ENCODE peak calls at places on chromosomes 1 and 21, in five cellular contexts. I is K562, H is endothelial cell of umbilical vein, P is NB4, F is A549. A is an unnamed sample.

GRCh38 chr1:226975259-226975908 is 35.3 kb downstream of the COQ8A start:
- DNase-seq in F (no peak), H (no peak), P (no peak), I (no peak), A (no peak)

GRCh38 chr1:156920233-156921052 is at the start of gene LRRC71:
- DNase-seq in P (peak), H (peak), I (peak), F (peak), A (peak)

GRCh38 chr1:32335951-32336867 is at the start of gene MARCKSL1:
- DNase-seq in H (peak), P (peak), F (peak), I (peak), A (peak)

GRCh38 chr1:92544756-92545165 is 58.0 kb upstream of the GFI1 start:
- DNase-seq in F (no peak), I (peak), P (peak), H (no peak), A (no peak)

GRCh38 chr1:43197343-43198127 is 25.4 kb downstream of the CFAP57 start:
- DNase-seq in P (peak), H (no peak), I (no peak), F (no peak), A (peak)

GRCh38 chr1:231590453-231591198 is 36.0 kb upstream of the DISC1 start:
- DNase-seq in I (no peak), H (peak), P (peak), F (peak), A (peak)

GRCh38 chr21:26077523-26077922 is 93.0 kb downstream of the APP start:
- DNase-seq in F (no peak), P (no peak), H (no peak), I (no peak), A (no peak)

GRCh38 chr21:44520326-44521300 is 19.4 kb downstream of the KRTAP10-1 start:
- DNase-seq in P (no peak), I (no peak), F (no peak), H (no peak), A (no peak)

GRCh38 chr1:97204468-97204867 is 482.9 kb downstream of the PTBP2 start:
- DNase-seq in I (no peak), H (no peak), P (no peak), F (no peak), A (no peak)

GRCh38 chr21:41859297-41859980 is 19.7 kb downstream of the PRDM15 start:
- DNase-seq in H (no peak), I (no peak), F (no peak), P (no peak), A (no peak)

GRCh38 chr1:21875621-21876063 is 61.5 kb downstream of the HSPG2 start:
- DNase-seq in I (no peak), H (no peak), F (no peak), P (no peak), A (no peak)

GRCh38 chr1:2050793-2051682 is 827 bp downstream of the PRKCZ start:
- DNase-seq in P (no peak), F (no peak), H (no peak), I (no peak), A (no peak)

GRCh38 chr1:58209578-58209977 is 336.9 kb downstream of the OMA1 start:
- DNase-seq in F (no peak), P (no peak), I (no peak), H (no peak), A (no peak)

GRCh38 chr21:28334407-28334806 is 658.3 kb downstream of the LTN1 start:
- DNase-seq in I (no peak), H (no peak), F (no peak), P (no peak), A (no peak)

GRCh38 chr1:60894121-60894520 is 188.2 kb upstream of the NFIA start:
- DNase-seq in F (no peak), P (no peak), I (no peak), H (no peak), A (no peak)
- TF ChIP-seq MYC in F (no peak), P (no peak), I (no peak), H (no peak), A (no peak)

GRCh38 chr1:160351629-160352028 is 8.4 kb downstream of the NCSTN start:
- DNase-seq in I (no peak), H (no peak), F (no peak), P (no peak), A (no peak)

GRCh38 chr1:160352555-160352954 is 9.4 kb downstream of the NCSTN start:
- DNase-seq in I (no peak), P (no peak), F (no peak), H (no peak), A (no peak)

GRCh38 chr1:160357286-160358002 is 9.4 kb upstream of the NHLH1 start:
- DNase-seq in P (no peak), H (no peak), F (no peak), I (no peak), A (no peak)

GRCh38 chr1:160353223-160353622 is 10.0 kb downstream of the NCSTN start:
- DNase-seq in F (no peak), I (no peak), P (no peak), H (no peak), A (no peak)

DNA sequence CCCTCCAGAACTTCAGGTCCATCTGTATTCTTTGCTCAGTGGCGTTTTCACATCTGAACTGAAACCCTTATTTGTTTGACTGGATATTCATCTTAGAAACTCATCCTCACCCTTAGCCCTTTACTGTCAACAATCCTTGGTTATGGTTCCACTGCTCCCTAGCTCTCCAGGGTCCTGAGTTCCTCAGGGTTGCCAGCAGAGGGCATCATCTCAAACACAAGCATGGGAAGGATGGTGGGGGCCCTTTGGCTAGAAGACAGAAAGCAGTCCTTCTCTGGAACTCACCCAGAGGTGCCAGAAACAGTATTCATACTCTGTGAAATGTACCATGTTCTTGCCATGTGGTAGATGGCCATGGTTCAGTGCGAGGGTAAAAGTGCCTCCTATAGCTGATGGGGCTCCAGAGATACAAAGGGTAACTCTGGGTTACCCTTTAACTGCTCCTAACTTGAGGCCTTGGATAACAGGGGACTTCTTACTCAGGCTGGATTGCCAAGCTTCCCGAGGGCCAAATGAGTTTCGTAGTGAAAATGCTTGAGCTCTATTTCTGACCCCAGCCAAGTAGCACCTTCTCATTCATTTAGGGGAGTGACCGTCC is 11.3 kb downstream of the NCSTN start:
- DNase-seq in F (peak), P (peak), H (no peak), I (peak), A (peak)
- TF ChIP-seq MYC in F (no peak), P (no peak), H (no peak), I (no peak), A (no peak)

DNA sequence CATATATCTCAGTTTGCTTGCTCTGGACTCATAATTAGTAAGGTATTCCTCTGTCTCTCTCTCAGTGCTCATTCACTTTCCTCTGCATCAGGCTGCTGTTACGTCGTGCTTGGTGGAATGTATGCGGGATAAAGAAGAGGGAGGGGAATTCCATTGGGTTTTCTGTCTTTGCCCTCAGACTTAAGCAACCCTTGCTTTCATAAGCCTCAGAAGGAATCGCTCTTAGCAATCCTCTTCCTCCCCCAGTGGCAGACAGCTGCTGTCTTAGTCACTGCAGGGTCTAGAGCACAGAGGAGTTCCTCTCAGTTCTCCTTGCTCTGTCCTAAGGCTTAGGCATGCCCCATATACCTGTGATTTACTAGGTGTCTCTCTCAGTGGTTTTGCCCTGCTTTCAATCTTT is 19.1 kb upstream of the NTMT2 start:
- DNase-seq in I (no peak), F (peak), H (no peak), P (peak), A (no peak)
- TF ChIP-seq MYC in I (no peak), F (no peak), H (no peak), P (no peak), A (no peak)

GRCh38 chr1:204673909-204674701 is 11.4 kb downstream of the LRRN2 start:
- DNase-seq in I (no peak), P (no peak), H (no peak), F (no peak), A (no peak)
- TF ChIP-seq MYC in I (no peak), P (no peak), H (no peak), F (no peak), A (no peak)